ENCODE peak calls at places on chromosomes 1 and 21, in six cellular contexts. E is A673, M is foreskin fibroblast, O is brain microvascular endothelial cell, X is bronchial epithelial cell, F is fibroblast of lung. A is an unnamed sample.

GRCh38 chr1:242966892-242967291 is 288.2 kb downstream of the CEP170 start:
- DNase-seq in E (no peak), M (no peak), O (no peak), X (no peak), F (no peak), A (no peak)

GRCh38 chr1:235932090-235932510 is 65.4 kb upstream of the LYST start:
- DNase-seq in E (no peak), M (no peak), O (no peak), X (peak), F (no peak), A (no peak)

GRCh38 chr1:109984190-109984455 is 442 bp upstream of the AHCYL1 start:
- DNase-seq in E (no peak), M (no peak), O (peak), X (no peak), F (no peak), A (no peak)

GRCh38 chr1:225447649-225448048 is 19.8 kb upstream of the LBR start:
- DNase-seq in E (no peak), M (peak), O (no peak), X (no peak), F (peak), A (no peak)

GRCh38 chr1:1122078-1122811 is 6.4 kb upstream of the C1orf159 start:
- DNase-seq in E (peak), M (peak), O (peak), X (peak), F (peak), A (peak)

GRCh38 chr1:98030483-98030882 is 109.6 kb upstream of the DPYD start:
- DNase-seq in E (no peak), M (peak), O (no peak), X (peak), F (peak), A (no peak)

GRCh38 chr1:43288785-43289466 is 3.5 kb upstream of the C1orf210 start:
- DNase-seq in E (no peak), M (no peak), O (no peak), X (no peak), F (no peak), A (no peak)

GRCh38 chr1:61992257-61992656 is 202.4 kb upstream of the L1TD1 start:
- DNase-seq in E (peak), M (no peak), O (no peak), X (no peak), F (no peak), A (no peak)

GRCh38 chr1:44855742-44856141 is 12.7 kb upstream of the PTCH2 start:
- DNase-seq in E (no peak), M (no peak), O (no peak), X (peak), F (no peak), A (no peak)

GRCh38 chr1:90475623-90476022 is 241.5 kb downstream of the BARHL2 start:
- DNase-seq in E (peak), M (no peak), O (no peak), X (peak), F (no peak), A (no peak)
- TF ChIP-seq CTCF in E (peak), M (no peak), O (peak), X (peak), F (no peak), A (no peak)

GRCh38 chr1:5926686-5927435 is 65.4 kb downstream of the NPHP4 start:
- DNase-seq in E (no peak), M (no peak), O (no peak), X (no peak), F (no peak), A (no peak)
- TF ChIP-seq CTCF in E (no peak), M (no peak), O (no peak), X (no peak), F (no peak), A (no peak)

DNA sequence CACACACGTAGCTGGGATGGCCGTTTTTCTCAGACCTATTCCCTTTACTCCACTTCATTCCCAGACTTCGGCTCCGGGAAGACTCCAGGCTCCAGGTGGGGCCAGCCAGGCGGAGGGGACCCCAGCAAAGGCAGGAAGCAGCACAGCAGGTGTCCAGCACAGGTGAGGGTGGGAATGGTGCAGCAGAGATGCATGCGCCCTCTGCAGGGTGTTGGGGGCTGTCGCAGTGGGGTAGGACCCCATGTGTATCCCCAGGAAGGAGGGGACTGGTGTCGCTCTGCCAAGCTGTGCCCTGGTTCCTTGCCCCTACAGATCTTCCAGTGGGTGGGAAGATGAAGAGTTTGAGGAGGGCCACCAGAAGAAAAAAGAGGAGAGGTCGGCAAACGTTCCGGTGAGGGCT is 5.3 kb downstream of the TTC24 start:
- DNase-seq in E (no peak), M (no peak), O (no peak), X (no peak), F (no peak), A (no peak)
- TF ChIP-seq CTCF in E (peak), M (no peak), O (peak), X (peak), F (no peak), A (no peak)

DNA sequence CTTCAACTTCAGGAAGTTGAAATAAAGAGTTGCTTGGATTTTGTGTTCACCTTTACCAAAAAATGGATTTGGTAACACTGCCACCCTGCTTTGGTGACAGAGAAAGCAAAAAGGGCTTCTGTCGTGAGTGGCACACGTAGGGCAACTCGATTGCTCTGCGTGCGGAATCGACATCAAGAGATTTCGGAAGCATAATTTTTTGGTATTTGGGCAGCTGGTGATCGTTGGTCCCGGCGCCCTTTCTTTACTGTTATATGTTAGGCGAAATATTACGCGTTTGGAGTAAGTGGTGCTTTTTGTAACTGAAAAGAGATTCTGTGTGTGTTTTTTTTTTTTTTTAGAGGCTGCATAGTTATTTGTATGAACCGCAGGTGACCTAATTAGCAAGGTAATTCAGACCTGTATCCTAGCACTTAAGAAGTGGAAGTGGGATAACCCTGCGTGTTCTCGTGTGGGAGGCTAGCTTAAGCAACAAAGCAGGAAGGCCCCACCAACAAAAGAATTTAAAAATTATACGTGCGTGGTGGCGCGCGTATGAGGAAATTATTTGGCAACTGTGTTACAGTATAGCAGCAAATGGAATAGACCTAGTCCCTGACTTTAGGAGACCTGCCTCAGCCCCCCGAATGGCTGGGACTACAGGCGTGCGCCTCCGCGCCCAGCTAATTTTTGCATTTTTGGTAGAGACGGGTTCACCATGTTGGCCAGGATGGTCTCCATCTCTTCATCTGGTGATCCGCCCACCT is at the start of gene RNU11:
- DNase-seq in E (peak), M (peak), O (peak), X (peak), F (peak), A (peak)
- TF ChIP-seq CTCF in E (no peak), M (no peak), O (no peak), X (no peak), F (no peak), A (no peak)

GRCh38 chr21:35615325-35615724 is 445.0 kb downstream of the SETD4 start:
- DNase-seq in E (no peak), M (no peak), O (no peak), X (peak), F (no peak), A (no peak)

GRCh38 chr21:35619184-35619583 is 441.1 kb downstream of the SETD4 start:
- DNase-seq in E (no peak), M (peak), O (peak), X (peak), F (no peak), A (no peak)

GRCh38 chr21:35617491-35617890 is 442.8 kb downstream of the SETD4 start:
- DNase-seq in E (no peak), M (no peak), O (no peak), X (no peak), F (no peak), A (no peak)

GRCh38 chr21:35614412-35614901 is 445.9 kb downstream of the SETD4 start:
- DNase-seq in E (no peak), M (peak), O (peak), X (peak), F (no peak), A (no peak)

GRCh38 chr21:35616090-35616489 is 444.2 kb downstream of the SETD4 start:
- DNase-seq in E (peak), M (peak), O (peak), X (peak), F (peak), A (peak)
- TF ChIP-seq CTCF in E (peak), M (peak), O (peak), X (peak), F (peak), A (peak)

GRCh38 chr1:100380635-100381034 is 28.3 kb downstream of the CDC14A start:
- DNase-seq in E (no peak), M (no peak), O (no peak), X (no peak), F (no peak), A (no peak)
- TF ChIP-seq CTCF in E (no peak), M (no peak), O (no peak), X (no peak), F (no peak), A (no peak)

DNA sequence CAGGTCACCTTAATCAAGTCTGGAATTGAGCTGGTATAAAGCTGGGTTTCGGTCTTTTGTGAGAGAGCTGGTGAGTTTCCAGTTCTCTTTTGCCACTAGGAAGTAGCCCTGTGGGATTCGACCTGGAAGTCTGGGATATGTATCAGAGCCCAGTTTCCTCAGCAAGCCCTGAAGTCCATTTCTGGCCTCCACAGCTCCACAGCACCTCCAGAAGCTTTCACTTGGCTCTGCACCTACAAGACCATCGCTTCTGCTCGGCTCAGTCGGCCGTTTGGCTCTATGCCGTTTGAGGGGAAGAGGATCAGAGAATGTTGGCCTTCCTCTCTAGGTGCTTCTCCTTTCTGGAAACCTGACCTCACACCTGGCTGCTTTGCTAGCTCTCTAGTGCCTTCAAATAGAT is 148.0 kb downstream of the GALNT2 start:
- DNase-seq in E (peak), M (peak), O (peak), X (no peak), F (peak), A (no peak)
- TF ChIP-seq CTCF in E (peak), M (peak), O (peak), X (peak), F (peak), A (peak)